ENCODE peak calls at places on chromosomes 7 and 10, in four cellular contexts. P is AG04450; I is CD4-positive, alpha-beta T cell; C is AG09319. B is an unnamed sample.

GRCh38 chr7:82044497-82045080 is 274.7 kb upstream of the HGF start:
- DNase-seq in C (peak; percentile 19), P (no peak), I (no peak), B (peak; percentile 36)

GRCh38 chr7:47266799-47267198 is 315.1 kb downstream of the TNS3 start:
- DNase-seq in C (no peak), P (no peak), I (no peak), B (no peak)

GRCh38 chr10:34504534-34504933 is 310.6 kb downstream of the PARD3 start:
- DNase-seq in P (no peak), I (no peak), C (no peak), B (no peak)

GRCh38 chr10:50294582-50294981 is 43.3 kb upstream of the ASAH2 start:
- DNase-seq in C (no peak), P (no peak), I (no peak), B (no peak)

GRCh38 chr10:47425813-47426419 is 41.8 kb upstream of the ZNF488 start:
- DNase-seq in I (no peak), P (no peak), C (no peak), B (no peak)

GRCh38 chr10:98038333-98038732 is 7.9 kb upstream of the CRTAC1 start:
- DNase-seq in I (no peak), P (no peak), C (no peak), B (no peak)

GRCh38 chr7:29106128-29106988 is 40.0 kb downstream of the CPVL start:
- DNase-seq in P (peak; percentile 8), I (no peak), C (peak; percentile 31), B (peak; percentile 59)

GRCh38 chr7:36943591-36944430 is 219.5 kb upstream of the AOAH start:
- DNase-seq in P (no peak), I (no peak), C (no peak), B (no peak)

GRCh38 chr7:2566890-2567662 is 8.3 kb downstream of the IQCE start:
- DNase-seq in P (peak; percentile 69), I (no peak), C (no peak), B (no peak)

GRCh38 chr7:66304536-66304935 is 99.4 kb downstream of the TPST1 start:
- DNase-seq in C (no peak), I (no peak), P (no peak), B (no peak)

GRCh38 chr7:30313348-30313747 is 29.0 kb downstream of the ZNRF2 start:
- DNase-seq in C (no peak), I (no peak), P (no peak), B (no peak)

GRCh38 chr10:29846881-29847280 is 212.1 kb upstream of the SVIL start:
- DNase-seq in C (no peak), I (no peak), P (no peak), B (no peak)

GRCh38 chr7:1447551-1448244 is 11.6 kb downstream of the MICALL2 start:
- DNase-seq in P (no peak), I (no peak), C (peak; percentile 29), B (no peak)

GRCh38 chr10:96043895-96044580 is 655 bp downstream of the CCNJ start:
- DNase-seq in P (no peak), C (no peak), I (peak; percentile 27), B (peak; percentile 43)

GRCh38 chr10:43273543-43273942 is 6.7 kb upstream of the RASGEF1A start:
- DNase-seq in C (no peak), P (no peak), I (no peak), B (no peak)

GRCh38 chr7:155802906-155803417 is 9.3 kb downstream of the SHH start:
- DNase-seq in P (no peak), I (no peak), C (no peak), B (no peak)

GRCh38 chr7:20343211-20343610 is 12.5 kb downstream of the ITGB8 start:
- DNase-seq in P (no peak), C (no peak), I (no peak), B (no peak)

GRCh38 chr7:23594879-23595604 is 2.1 kb upstream of the CCDC126 start:
- DNase-seq in C (no peak), P (no peak), I (no peak), B (no peak)

GRCh38 chr10:123428302-123428701 is 237.9 kb upstream of the GPR26 start:
- DNase-seq in I (no peak), C (no peak), P (no peak), B (no peak)

GRCh38 chr10:122954731-122955050 is 664 bp upstream of the C10orf88 start:
- DNase-seq in C (no peak), P (no peak), I (no peak), B (no peak)

GRCh38 chr10:78658645-78659632 is 409.8 kb upstream of the ZMIZ1 start:
- DNase-seq in C (no peak), I (no peak), P (no peak), B (no peak)

GRCh38 chr10:69331161-69331560 is 52.9 kb downstream of the HK1 start:
- DNase-seq in I (no peak), P (no peak), C (no peak), B (no peak)

GRCh38 chr7:137829337-137829992 is 17.3 kb downstream of the DGKI start:
- DNase-seq in C (no peak), I (no peak), P (no peak), B (no peak)

DNA sequence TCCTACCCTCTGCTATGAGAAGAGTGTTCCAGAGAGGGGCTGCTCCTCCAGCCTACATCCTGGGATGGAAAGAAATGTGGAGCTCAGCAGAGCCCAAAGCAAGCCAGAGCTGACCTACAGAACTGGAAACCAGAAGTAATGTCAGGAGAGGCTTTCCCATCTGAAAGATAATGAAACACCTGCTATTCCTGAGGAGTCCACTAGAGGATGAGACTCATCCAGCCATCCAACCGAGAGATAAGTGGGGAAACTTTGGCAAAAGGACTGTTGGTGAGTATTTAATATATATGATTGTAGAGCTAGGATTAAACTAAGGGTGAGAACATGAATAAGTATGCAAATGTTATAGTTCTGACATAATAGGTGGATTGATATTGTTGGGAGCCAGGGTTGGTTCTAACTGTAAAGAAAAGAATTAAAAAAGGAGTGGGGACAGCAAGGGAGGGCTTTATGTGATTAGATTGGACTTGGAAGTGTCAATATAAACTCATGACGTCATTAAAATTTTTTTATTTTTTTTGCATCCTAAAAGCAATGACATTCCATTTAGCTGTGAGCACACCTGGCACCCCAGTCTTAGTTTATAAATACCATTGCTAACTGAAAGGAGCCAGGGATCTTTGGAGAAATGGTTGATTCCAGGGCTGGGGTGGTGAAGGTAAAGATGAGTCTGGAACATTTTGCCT is 312.8 kb upstream of the NFE2L3 start:
- DNase-seq in I (no peak), C (no peak), P (no peak), B (no peak)
- TF ChIP-seq CTCF in I (no peak), C (peak; percentile 14), P (peak; percentile 48), B (peak; percentile 68)

DNA sequence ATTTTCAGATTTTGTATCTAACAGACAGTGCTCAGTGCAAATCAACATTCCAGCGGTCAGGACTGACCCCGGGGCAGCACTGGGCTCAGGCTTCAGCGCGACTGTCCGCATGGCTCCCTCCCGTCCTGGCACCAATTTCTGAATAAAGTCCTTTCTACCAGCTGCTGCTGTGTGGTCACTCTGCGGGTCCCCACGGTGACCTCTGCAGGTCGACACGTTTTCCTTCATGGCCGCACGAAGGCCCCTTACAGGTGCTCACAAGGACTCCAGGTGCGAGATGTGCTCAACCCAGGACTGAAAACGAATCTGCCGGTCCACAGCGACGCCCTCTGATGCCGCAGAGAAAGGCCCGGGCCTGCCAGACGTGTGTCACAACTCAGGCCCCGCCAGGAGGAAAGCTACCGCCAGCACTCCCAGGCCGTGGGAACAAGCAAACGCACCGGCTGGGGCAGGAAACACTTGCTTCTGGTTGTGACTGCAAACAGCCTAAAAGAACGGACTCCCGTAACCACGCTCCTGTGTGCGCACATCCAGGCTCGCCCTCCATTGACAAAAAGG is 3.7 kb upstream of the UTF1 start:
- DNase-seq in P (no peak), I (no peak), C (no peak), B (no peak)
- TF ChIP-seq CTCF in P (no peak), I (no peak), C (no peak), B (no peak)

DNA sequence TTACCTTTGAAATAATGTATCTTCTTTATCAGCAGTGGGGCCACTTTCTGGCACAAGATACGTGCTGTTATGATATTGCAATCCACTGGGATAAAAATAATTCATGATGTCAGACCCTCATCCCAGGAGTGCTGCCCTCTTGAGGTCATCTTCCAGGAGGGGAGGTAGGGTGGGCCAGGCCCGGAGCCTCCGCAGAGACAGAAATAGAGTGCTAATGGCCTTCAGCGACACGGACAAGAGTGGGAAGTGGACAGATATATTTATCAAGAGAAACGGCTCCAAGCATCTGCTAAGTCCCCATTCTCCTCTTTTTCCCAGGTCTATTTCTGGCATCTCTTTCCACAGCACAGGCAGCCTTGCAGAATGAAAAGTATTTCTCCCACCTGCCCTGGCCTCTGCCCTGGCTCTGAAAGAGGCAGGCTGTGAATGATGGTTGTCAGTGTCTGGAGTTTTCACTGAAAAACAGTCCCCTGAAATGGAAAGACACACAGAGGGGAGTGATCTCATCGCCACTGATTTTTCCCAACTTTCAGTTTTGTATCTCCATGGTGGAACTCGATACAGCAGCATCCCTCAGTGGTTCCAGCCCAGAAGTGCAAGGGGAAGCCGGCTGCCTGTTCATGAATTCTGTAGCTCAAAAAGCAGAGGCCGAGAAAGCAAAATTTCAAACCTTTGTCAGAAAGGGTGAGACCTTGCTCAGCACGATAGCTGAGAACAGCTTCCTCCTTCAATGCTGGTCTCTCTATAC is 251.7 kb upstream of the MYO3A start:
- DNase-seq in C (no peak), P (no peak), I (no peak), B (no peak)
- TF ChIP-seq CTCF in C (no peak), P (peak; percentile 7), I (no peak), B (peak; percentile 36)

GRCh38 chr7:19017374-19017773 is 100.1 kb downstream of the TWIST1 start:
- DNase-seq in P (no peak), C (no peak), I (no peak), B (no peak)

GRCh38 chr7:19020711-19021110 is 96.7 kb downstream of the TWIST1 start:
- DNase-seq in P (no peak), C (no peak), I (no peak), B (no peak)

GRCh38 chr7:19016140-19016539 is 101.3 kb downstream of the TWIST1 start:
- DNase-seq in P (no peak), I (no peak), C (no peak), B (no peak)

GRCh38 chr7:19023477-19023876 is 94.0 kb downstream of the TWIST1 start:
- DNase-seq in P (no peak), I (no peak), C (no peak), B (no peak)

DNA sequence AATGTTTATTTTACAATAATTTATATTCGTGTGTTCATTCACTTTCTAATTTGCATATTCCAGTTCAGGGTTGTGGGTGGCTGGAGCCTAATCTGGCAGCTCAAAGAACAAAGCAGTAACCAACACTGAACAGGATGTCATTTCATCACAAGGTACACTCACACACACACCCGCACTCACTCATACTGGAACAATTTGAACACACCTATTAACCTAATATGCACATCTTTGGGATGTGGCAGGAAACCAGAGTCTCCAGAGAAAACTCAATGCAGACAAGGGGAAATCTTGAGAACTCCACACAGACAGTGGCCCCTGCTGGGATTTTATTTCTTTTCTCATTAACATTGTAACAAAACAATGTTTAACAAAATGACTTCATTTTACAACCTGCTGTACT is 97.4 kb downstream of the TWIST1 start:
- DNase-seq in P (no peak), C (no peak), I (no peak), B (no peak)
- TF ChIP-seq CTCF in P (no peak), C (no peak), I (no peak), B (no peak)